ENCODE peak calls at places on chromosome 17, in six cellular contexts. One of them, this sample, is unnamed.

GRCh38 chr17:79833744-79834574 is 5.3 kb downstream of the CBX4 start:
- DNase-seq in neuronal stem cell: no peak
- DNase-seq in H9: peak
- DNase-seq in IMR-90: no peak
- DNase-seq in mesendoderm: no peak
- DNase-seq in H1: no peak
- DNase-seq in this sample: no peak

GRCh38 chr17:8153550-8153956 is 1.3 kb upstream of the PER1 start:
- DNase-seq in H1: no peak
- DNase-seq in H9: peak
- DNase-seq in neuronal stem cell: no peak
- DNase-seq in mesendoderm: peak
- DNase-seq in IMR-90: peak
- DNase-seq in this sample: peak

GRCh38 chr17:83006515-83007455 is 72.6 kb upstream of the METRNL start:
- DNase-seq in IMR-90: no peak
- DNase-seq in mesendoderm: no peak
- DNase-seq in neuronal stem cell: no peak
- DNase-seq in H9: no peak
- DNase-seq in H1: no peak
- DNase-seq in this sample: no peak

GRCh38 chr17:63477471-63478440 is 895 bp downstream of the ACE start:
- DNase-seq in neuronal stem cell: no peak
- DNase-seq in H9: peak
- DNase-seq in H1: no peak
- DNase-seq in mesendoderm: peak
- DNase-seq in IMR-90: no peak
- DNase-seq in this sample: peak

GRCh38 chr17:29914819-29915537 is 15.1 kb downstream of the SSH2 start:
- DNase-seq in neuronal stem cell: no peak
- DNase-seq in mesendoderm: no peak
- DNase-seq in H9: no peak
- DNase-seq in H1: no peak
- DNase-seq in IMR-90: no peak
- DNase-seq in this sample: no peak

GRCh38 chr17:51653902-51654301 is 393.6 kb downstream of the UTP18 start:
- DNase-seq in H1: no peak
- DNase-seq in mesendoderm: peak
- DNase-seq in H9: peak
- DNase-seq in neuronal stem cell: no peak
- DNase-seq in IMR-90: no peak
- DNase-seq in this sample: no peak

GRCh38 chr17:50627782-50628601 is 6.7 kb upstream of the ABCC3 start:
- DNase-seq in H9: peak
- DNase-seq in mesendoderm: peak
- DNase-seq in IMR-90: no peak
- DNase-seq in neuronal stem cell: no peak
- DNase-seq in H1: no peak
- DNase-seq in this sample: peak

GRCh38 chr17:35350493-35350892 is 22.9 kb downstream of the SLFN11 start:
- DNase-seq in neuronal stem cell: no peak
- DNase-seq in IMR-90: no peak
- DNase-seq in H9: no peak
- DNase-seq in H1: no peak
- DNase-seq in mesendoderm: no peak
- DNase-seq in this sample: no peak

GRCh38 chr17:6749519-6749918 is 6.3 kb upstream of the XAF1 start:
- DNase-seq in neuronal stem cell: no peak
- DNase-seq in H9: no peak
- DNase-seq in IMR-90: no peak
- DNase-seq in mesendoderm: no peak
- DNase-seq in H1: no peak
- DNase-seq in this sample: no peak

GRCh38 chr17:35577826-35578194 is 561 bp downstream of the PEX12 start:
- DNase-seq in H9: no peak
- DNase-seq in neuronal stem cell: no peak
- DNase-seq in mesendoderm: no peak
- DNase-seq in H1: no peak
- DNase-seq in IMR-90: peak
- DNase-seq in this sample: peak

GRCh38 chr17:44206825-44207155 is 7.1 kb upstream of the ATXN7L3 start:
- DNase-seq in H1: no peak
- DNase-seq in neuronal stem cell: no peak
- DNase-seq in H9: no peak
- DNase-seq in IMR-90: no peak
- DNase-seq in mesendoderm: no peak
- DNase-seq in this sample: no peak

GRCh38 chr17:38415250-38416194 is 12.7 kb upstream of the ARHGAP23 start:
- DNase-seq in neuronal stem cell: no peak
- DNase-seq in H9: peak
- DNase-seq in IMR-90: peak
- DNase-seq in mesendoderm: peak
- DNase-seq in H1: no peak
- DNase-seq in this sample: peak

GRCh38 chr17:14301279-14301760 is 439 bp downstream of the HS3ST3B1 start:
- DNase-seq in H9: no peak
- DNase-seq in H1: no peak
- DNase-seq in mesendoderm: no peak
- DNase-seq in IMR-90: no peak
- DNase-seq in neuronal stem cell: no peak
- DNase-seq in this sample: no peak

GRCh38 chr17:29698019-29698777 is 75.5 kb upstream of the CORO6 start:
- DNase-seq in H9: no peak
- DNase-seq in neuronal stem cell: no peak
- DNase-seq in H1: no peak
- DNase-seq in IMR-90: no peak
- DNase-seq in mesendoderm: no peak
- DNase-seq in this sample: no peak

GRCh38 chr17:70251704-70252103 is 82.4 kb downstream of the KCNJ2 start:
- DNase-seq in H1: no peak
- DNase-seq in mesendoderm: no peak
- DNase-seq in neuronal stem cell: no peak
- DNase-seq in H9: no peak
- DNase-seq in IMR-90: no peak
- DNase-seq in this sample: no peak

GRCh38 chr17:7141824-7142223 is 27.2 kb upstream of the ASGR2 start:
- DNase-seq in mesendoderm: no peak
- DNase-seq in IMR-90: no peak
- DNase-seq in H1: no peak
- DNase-seq in H9: no peak
- DNase-seq in neuronal stem cell: no peak
- DNase-seq in this sample: no peak

GRCh38 chr17:4492762-4493561 is 5.7 kb upstream of the SPNS2 start:
- DNase-seq in H9: peak
- DNase-seq in H1: peak
- DNase-seq in neuronal stem cell: peak
- DNase-seq in IMR-90: peak
- DNase-seq in mesendoderm: peak
- DNase-seq in this sample: peak

GRCh38 chr17:412211-413015 is 59.8 kb upstream of the RPH3AL start:
- DNase-seq in neuronal stem cell: peak
- DNase-seq in H1: no peak
- DNase-seq in H9: no peak
- DNase-seq in IMR-90: peak
- DNase-seq in mesendoderm: peak
- DNase-seq in this sample: peak

GRCh38 chr17:3940965-3941698 is 23.1 kb downstream of the ATP2A3 start:
- DNase-seq in neuronal stem cell: no peak
- DNase-seq in mesendoderm: no peak
- DNase-seq in IMR-90: no peak
- DNase-seq in H9: no peak
- DNase-seq in H1: no peak
- DNase-seq in this sample: no peak

GRCh38 chr17:40953876-40954275 is 12.9 kb downstream of the KRT39 start:
- DNase-seq in H1: no peak
- DNase-seq in H9: no peak
- DNase-seq in IMR-90: peak
- DNase-seq in neuronal stem cell: no peak
- DNase-seq in mesendoderm: no peak
- DNase-seq in this sample: peak

GRCh38 chr17:64081802-64082799 is 47.8 kb downstream of the ERN1 start:
- DNase-seq in H9: no peak
- DNase-seq in mesendoderm: peak
- DNase-seq in neuronal stem cell: no peak
- DNase-seq in H1: no peak
- DNase-seq in IMR-90: peak
- DNase-seq in this sample: peak

GRCh38 chr17:50346313-50347086 is 574 bp downstream of the XYLT2 start:
- DNase-seq in neuronal stem cell: no peak
- DNase-seq in H1: no peak
- DNase-seq in mesendoderm: peak
- DNase-seq in IMR-90: no peak
- DNase-seq in H9: peak
- DNase-seq in this sample: peak

GRCh38 chr17:78359216-78359935 is 501 bp downstream of the SOCS3 start:
- DNase-seq in neuronal stem cell: no peak
- DNase-seq in H1: no peak
- DNase-seq in IMR-90: no peak
- DNase-seq in H9: peak
- DNase-seq in mesendoderm: peak
- DNase-seq in this sample: no peak

GRCh38 chr17:16952401-16952800 is 19.5 kb downstream of the TNFRSF13B start:
- DNase-seq in IMR-90: no peak
- DNase-seq in mesendoderm: no peak
- DNase-seq in H9: no peak
- DNase-seq in H1: no peak
- DNase-seq in neuronal stem cell: no peak
- DNase-seq in this sample: no peak

GRCh38 chr17:76329664-76330063 is 21.6 kb upstream of the QRICH2 start:
- DNase-seq in IMR-90: no peak
- DNase-seq in H1: no peak
- DNase-seq in neuronal stem cell: no peak
- DNase-seq in H9: no peak
- DNase-seq in mesendoderm: no peak
- DNase-seq in this sample: no peak
- H2BK120ac ChIP-seq in IMR-90: no peak
- H2BK120ac ChIP-seq in H1: no peak
- H2BK120ac ChIP-seq in neuronal stem cell: no peak
- H2BK120ac ChIP-seq in H9: no peak
- H2BK120ac ChIP-seq in mesendoderm: no peak
- H2BK120ac ChIP-seq in this sample: no peak

GRCh38 chr17:77213778-77214132 is 73.0 kb downstream of the SEC14L1 start:
- DNase-seq in H9: no peak
- DNase-seq in mesendoderm: no peak
- DNase-seq in neuronal stem cell: no peak
- DNase-seq in IMR-90: no peak
- DNase-seq in H1: no peak
- DNase-seq in this sample: no peak
- H2BK15ac ChIP-seq in H9: no peak
- H2BK15ac ChIP-seq in mesendoderm: no peak
- H2BK15ac ChIP-seq in neuronal stem cell: no peak
- H2BK15ac ChIP-seq in IMR-90: no peak
- H2BK15ac ChIP-seq in H1: no peak
- H2BK15ac ChIP-seq in this sample: no peak

GRCh38 chr17:68564415-68565111 is 36.6 kb downstream of the FAM20A start:
- DNase-seq in neuronal stem cell: no peak
- DNase-seq in mesendoderm: no peak
- DNase-seq in IMR-90: no peak
- DNase-seq in H1: no peak
- DNase-seq in H9: no peak
- DNase-seq in this sample: no peak
- H2BK120ac ChIP-seq in neuronal stem cell: no peak
- H2BK120ac ChIP-seq in mesendoderm: no peak
- H2BK120ac ChIP-seq in IMR-90: no peak
- H2BK120ac ChIP-seq in H1: no peak
- H2BK120ac ChIP-seq in H9: no peak
- H2BK120ac ChIP-seq in this sample: no peak

GRCh38 chr17:49241763-49242312 is 11.3 kb upstream of the PHOSPHO1 start:
- DNase-seq in H1: no peak
- DNase-seq in mesendoderm: no peak
- DNase-seq in neuronal stem cell: no peak
- DNase-seq in IMR-90: no peak
- DNase-seq in H9: no peak
- DNase-seq in this sample: no peak

GRCh38 chr17:49241040-49241439 is 10.5 kb upstream of the PHOSPHO1 start:
- DNase-seq in H9: no peak
- DNase-seq in H1: no peak
- DNase-seq in IMR-90: no peak
- DNase-seq in neuronal stem cell: no peak
- DNase-seq in mesendoderm: no peak
- DNase-seq in this sample: no peak

GRCh38 chr17:49244839-49245238 is 14.3 kb upstream of the PHOSPHO1 start:
- DNase-seq in neuronal stem cell: no peak
- DNase-seq in mesendoderm: no peak
- DNase-seq in H1: no peak
- DNase-seq in H9: no peak
- DNase-seq in IMR-90: no peak
- DNase-seq in this sample: no peak

GRCh38 chr17:49240619-49241018 is 10.0 kb upstream of the PHOSPHO1 start:
- DNase-seq in H9: no peak
- DNase-seq in H1: no peak
- DNase-seq in mesendoderm: no peak
- DNase-seq in IMR-90: no peak
- DNase-seq in neuronal stem cell: no peak
- DNase-seq in this sample: no peak

GRCh38 chr17:49242813-49243212 is 12.2 kb upstream of the PHOSPHO1 start:
- DNase-seq in IMR-90: no peak
- DNase-seq in H9: no peak
- DNase-seq in neuronal stem cell: no peak
- DNase-seq in H1: no peak
- DNase-seq in mesendoderm: no peak
- DNase-seq in this sample: no peak
- H2BK15ac ChIP-seq in IMR-90: no peak
- H2BK15ac ChIP-seq in H9: no peak
- H2BK15ac ChIP-seq in neuronal stem cell: no peak
- H2BK15ac ChIP-seq in H1: no peak
- H2BK15ac ChIP-seq in mesendoderm: no peak
- H2BK15ac ChIP-seq in this sample: no peak

This sample was measured in mesenchymal stem cell.